ENCODE peak calls at places on chromosome 12, in eight cellular contexts. One of them, this sample, is unnamed.

GRCh38 chr12:70652451-70652850 is 15.2 kb upstream of the PTPRB start:
- DNase-seq in M059J: no peak
- DNase-seq in HTR-8/SVneo: no peak
- DNase-seq in A673: no peak
- DNase-seq in COLO829: no peak
- DNase-seq in stimulated activated CD4-positive, alpha-beta T cell treated with anti-CD3 and anti-CD28 coated beads, Interleukin-2, amount 100 ng/mL, for 48 hours: no peak
- DNase-seq in brain microvascular endothelial cell: no peak
- DNase-seq in central memory CD8-positive, alpha-beta T cell: no peak
- DNase-seq in this sample: no peak

GRCh38 chr12:56994231-56994746 is 12.1 kb downstream of the ZBTB39 start:
- DNase-seq in A673: no peak
- DNase-seq in HTR-8/SVneo: no peak
- DNase-seq in M059J: no peak
- DNase-seq in central memory CD8-positive, alpha-beta T cell: peak
- DNase-seq in stimulated activated CD4-positive, alpha-beta T cell treated with anti-CD3 and anti-CD28 coated beads, Interleukin-2, amount 100 ng/mL, for 48 hours: no peak
- DNase-seq in brain microvascular endothelial cell: no peak
- DNase-seq in COLO829: no peak
- DNase-seq in this sample: no peak

GRCh38 chr12:94535614-94535932 is 75.9 kb upstream of the CEP83 start:
- DNase-seq in COLO829: no peak
- DNase-seq in stimulated activated CD4-positive, alpha-beta T cell treated with anti-CD3 and anti-CD28 coated beads, Interleukin-2, amount 100 ng/mL, for 48 hours: no peak
- DNase-seq in M059J: no peak
- DNase-seq in HTR-8/SVneo: no peak
- DNase-seq in A673: peak
- DNase-seq in central memory CD8-positive, alpha-beta T cell: no peak
- DNase-seq in brain microvascular endothelial cell: no peak
- DNase-seq in this sample: no peak

GRCh38 chr12:123055281-123055766 is 74.8 kb downstream of the ARL6IP4 start:
- DNase-seq in stimulated activated CD4-positive, alpha-beta T cell treated with anti-CD3 and anti-CD28 coated beads, Interleukin-2, amount 100 ng/mL, for 48 hours: no peak
- DNase-seq in brain microvascular endothelial cell: no peak
- DNase-seq in A673: peak
- DNase-seq in COLO829: no peak
- DNase-seq in M059J: no peak
- DNase-seq in central memory CD8-positive, alpha-beta T cell: no peak
- DNase-seq in HTR-8/SVneo: no peak
- DNase-seq in this sample: no peak

GRCh38 chr12:88707800-88708199 is 127.5 kb upstream of the KITLG start:
- DNase-seq in brain microvascular endothelial cell: no peak
- DNase-seq in M059J: no peak
- DNase-seq in COLO829: no peak
- DNase-seq in central memory CD8-positive, alpha-beta T cell: no peak
- DNase-seq in stimulated activated CD4-positive, alpha-beta T cell treated with anti-CD3 and anti-CD28 coated beads, Interleukin-2, amount 100 ng/mL, for 48 hours: no peak
- DNase-seq in A673: no peak
- DNase-seq in HTR-8/SVneo: no peak
- DNase-seq in this sample: no peak

GRCh38 chr12:121949643-121950397 is 31.4 kb downstream of the CFAP251 start:
- DNase-seq in brain microvascular endothelial cell: peak
- DNase-seq in stimulated activated CD4-positive, alpha-beta T cell treated with anti-CD3 and anti-CD28 coated beads, Interleukin-2, amount 100 ng/mL, for 48 hours: no peak
- DNase-seq in COLO829: no peak
- DNase-seq in central memory CD8-positive, alpha-beta T cell: no peak
- DNase-seq in A673: no peak
- DNase-seq in HTR-8/SVneo: no peak
- DNase-seq in M059J: peak
- DNase-seq in this sample: no peak

GRCh38 chr12:58171914-58172313 is 230.5 kb downstream of the ATP23 start:
- DNase-seq in brain microvascular endothelial cell: no peak
- DNase-seq in HTR-8/SVneo: no peak
- DNase-seq in A673: no peak
- DNase-seq in COLO829: peak
- DNase-seq in M059J: peak
- DNase-seq in stimulated activated CD4-positive, alpha-beta T cell treated with anti-CD3 and anti-CD28 coated beads, Interleukin-2, amount 100 ng/mL, for 48 hours: no peak
- DNase-seq in central memory CD8-positive, alpha-beta T cell: no peak
- DNase-seq in this sample: no peak

GRCh38 chr12:6226701-6227096 is 26.5 kb downstream of the CD9 start:
- DNase-seq in A673: peak
- DNase-seq in central memory CD8-positive, alpha-beta T cell: no peak
- DNase-seq in HTR-8/SVneo: no peak
- DNase-seq in M059J: no peak
- DNase-seq in COLO829: no peak
- DNase-seq in stimulated activated CD4-positive, alpha-beta T cell treated with anti-CD3 and anti-CD28 coated beads, Interleukin-2, amount 100 ng/mL, for 48 hours: no peak
- DNase-seq in brain microvascular endothelial cell: no peak
- DNase-seq in this sample: no peak

GRCh38 chr12:88683628-88684027 is 103.4 kb upstream of the KITLG start:
- DNase-seq in A673: no peak
- DNase-seq in brain microvascular endothelial cell: no peak
- DNase-seq in M059J: no peak
- DNase-seq in HTR-8/SVneo: no peak
- DNase-seq in COLO829: no peak
- DNase-seq in central memory CD8-positive, alpha-beta T cell: no peak
- DNase-seq in stimulated activated CD4-positive, alpha-beta T cell treated with anti-CD3 and anti-CD28 coated beads, Interleukin-2, amount 100 ng/mL, for 48 hours: no peak
- DNase-seq in this sample: no peak

GRCh38 chr12:81815611-81816010 is 56.5 kb upstream of the PPFIA2 start:
- DNase-seq in M059J: peak
- DNase-seq in A673: no peak
- DNase-seq in central memory CD8-positive, alpha-beta T cell: no peak
- DNase-seq in brain microvascular endothelial cell: no peak
- DNase-seq in COLO829: no peak
- DNase-seq in HTR-8/SVneo: no peak
- DNase-seq in stimulated activated CD4-positive, alpha-beta T cell treated with anti-CD3 and anti-CD28 coated beads, Interleukin-2, amount 100 ng/mL, for 48 hours: no peak
- DNase-seq in this sample: no peak

GRCh38 chr12:46386877-46387629 is 14.5 kb upstream of the SLC38A2 start:
- DNase-seq in stimulated activated CD4-positive, alpha-beta T cell treated with anti-CD3 and anti-CD28 coated beads, Interleukin-2, amount 100 ng/mL, for 48 hours: no peak
- DNase-seq in brain microvascular endothelial cell: peak
- DNase-seq in COLO829: no peak
- DNase-seq in M059J: peak
- DNase-seq in HTR-8/SVneo: no peak
- DNase-seq in A673: peak
- DNase-seq in central memory CD8-positive, alpha-beta T cell: no peak
- DNase-seq in this sample: no peak

GRCh38 chr12:122867701-122868461 is 28.0 kb downstream of the VPS37B start:
- DNase-seq in M059J: no peak
- DNase-seq in stimulated activated CD4-positive, alpha-beta T cell treated with anti-CD3 and anti-CD28 coated beads, Interleukin-2, amount 100 ng/mL, for 48 hours: no peak
- DNase-seq in central memory CD8-positive, alpha-beta T cell: no peak
- DNase-seq in HTR-8/SVneo: no peak
- DNase-seq in A673: no peak
- DNase-seq in COLO829: no peak
- DNase-seq in brain microvascular endothelial cell: no peak
- DNase-seq in this sample: no peak

GRCh38 chr12:100128509-100128908 is 14.2 kb downstream of the BLTP3B start:
- DNase-seq in HTR-8/SVneo: peak
- DNase-seq in M059J: peak
- DNase-seq in brain microvascular endothelial cell: no peak
- DNase-seq in stimulated activated CD4-positive, alpha-beta T cell treated with anti-CD3 and anti-CD28 coated beads, Interleukin-2, amount 100 ng/mL, for 48 hours: no peak
- DNase-seq in A673: peak
- DNase-seq in central memory CD8-positive, alpha-beta T cell: no peak
- DNase-seq in COLO829: no peak
- DNase-seq in this sample: no peak

GRCh38 chr12:47190271-47190750 is 110.6 kb upstream of the AMIGO2 start:
- DNase-seq in A673: no peak
- DNase-seq in M059J: peak
- DNase-seq in HTR-8/SVneo: no peak
- DNase-seq in central memory CD8-positive, alpha-beta T cell: no peak
- DNase-seq in COLO829: peak
- DNase-seq in stimulated activated CD4-positive, alpha-beta T cell treated with anti-CD3 and anti-CD28 coated beads, Interleukin-2, amount 100 ng/mL, for 48 hours: no peak
- DNase-seq in brain microvascular endothelial cell: peak
- DNase-seq in this sample: no peak

GRCh38 chr12:13745100-13745678 is 236.2 kb downstream of the GRIN2B start:
- DNase-seq in brain microvascular endothelial cell: no peak
- DNase-seq in HTR-8/SVneo: no peak
- DNase-seq in central memory CD8-positive, alpha-beta T cell: no peak
- DNase-seq in M059J: no peak
- DNase-seq in COLO829: no peak
- DNase-seq in stimulated activated CD4-positive, alpha-beta T cell treated with anti-CD3 and anti-CD28 coated beads, Interleukin-2, amount 100 ng/mL, for 48 hours: no peak
- DNase-seq in A673: no peak
- DNase-seq in this sample: no peak

GRCh38 chr12:125305221-125305620 is 240.0 kb downstream of the AACS start:
- DNase-seq in A673: no peak
- DNase-seq in COLO829: no peak
- DNase-seq in M059J: no peak
- DNase-seq in stimulated activated CD4-positive, alpha-beta T cell treated with anti-CD3 and anti-CD28 coated beads, Interleukin-2, amount 100 ng/mL, for 48 hours: no peak
- DNase-seq in central memory CD8-positive, alpha-beta T cell: no peak
- DNase-seq in brain microvascular endothelial cell: no peak
- DNase-seq in HTR-8/SVneo: no peak
- DNase-seq in this sample: no peak

GRCh38 chr12:77833329-77833728 is 2.6 kb downstream of the NAV3 start:
- DNase-seq in A673: peak
- DNase-seq in central memory CD8-positive, alpha-beta T cell: no peak
- DNase-seq in brain microvascular endothelial cell: no peak
- DNase-seq in HTR-8/SVneo: no peak
- DNase-seq in stimulated activated CD4-positive, alpha-beta T cell treated with anti-CD3 and anti-CD28 coated beads, Interleukin-2, amount 100 ng/mL, for 48 hours: no peak
- DNase-seq in M059J: no peak
- DNase-seq in COLO829: no peak
- DNase-seq in this sample: no peak

GRCh38 chr12:30795660-30796507 is 41.1 kb upstream of the CAPRIN2 start:
- DNase-seq in HTR-8/SVneo: peak
- DNase-seq in M059J: peak
- DNase-seq in stimulated activated CD4-positive, alpha-beta T cell treated with anti-CD3 and anti-CD28 coated beads, Interleukin-2, amount 100 ng/mL, for 48 hours: peak
- DNase-seq in COLO829: peak
- DNase-seq in brain microvascular endothelial cell: peak
- DNase-seq in A673: peak
- DNase-seq in central memory CD8-positive, alpha-beta T cell: peak
- DNase-seq in this sample: peak

This sample was measured in activated CD4-positive, alpha-beta T cell treated with anti-CD3 and anti-CD28 coated beads, Interleukin-2, amount 50 U/mL, for 1 hour.